ENCODE peak calls at places on chromosomes 7 and 10, in four cellular contexts. Z, O, K and E are unnamed samples.

GRCh38 chr7:20217193-20217948 is at the start of gene MACC1:
- DNase-seq in K (no peak), O (peak; percentile 89), Z (no peak), E (peak; percentile 78)

GRCh38 chr7:53350241-53350640 is 314.8 kb downstream of the POM121L12 start:
- DNase-seq in Z (no peak), O (no peak), K (no peak), E (no peak)

GRCh38 chr10:118926018-118926417 is 103.5 kb upstream of the NANOS1 start:
- DNase-seq in O (no peak), K (no peak), Z (no peak), E (no peak)

GRCh38 chr7:40827217-40828085 is 692.6 kb downstream of the SUGCT start:
- DNase-seq in O (no peak), K (no peak), Z (no peak), E (no peak)

GRCh38 chr7:110590415-110590814 is 500.5 kb upstream of the LRRN3 start:
- DNase-seq in K (no peak), Z (no peak), O (no peak), E (no peak)

GRCh38 chr7:135659159-135659837 is 3.0 kb upstream of the STMP1 start:
- DNase-seq in O (no peak), K (no peak), Z (peak; percentile 39), E (no peak)

GRCh38 chr7:16171928-16172327 is 249.4 kb downstream of the CRPPA start:
- DNase-seq in O (no peak), Z (peak; percentile 7), K (no peak), E (no peak)

GRCh38 chr7:17781491-17782215 is 158.6 kb downstream of the SNX13 start:
- DNase-seq in K (no peak), O (no peak), Z (peak; percentile 90), E (no peak)

GRCh38 chr10:6213257-6213905 is 10.6 kb downstream of the PFKFB3 start:
- DNase-seq in O (no peak), Z (no peak), K (no peak), E (no peak)

GRCh38 chr7:127717502-127718125 is 65.6 kb downstream of the SND1 start:
- DNase-seq in Z (peak; percentile 17), K (no peak), O (no peak), E (no peak)

GRCh38 chr10:45373003-45373782 is 823 bp upstream of the ALOX5 start:
- DNase-seq in Z (no peak), O (peak; percentile 89), K (no peak), E (no peak)

GRCh38 chr10:79299397-79300370 is 47.6 kb upstream of the PPIF start:
- DNase-seq in Z (peak; percentile 90), O (no peak), K (no peak), E (no peak)

GRCh38 chr10:128594688-128595087 is 468.5 kb upstream of the MKI67 start:
- DNase-seq in O (no peak), Z (no peak), K (no peak), E (no peak)

GRCh38 chr10:5094265-5095205 is at the start of gene AKR1C3:
- DNase-seq in Z (peak; percentile 65), O (no peak), K (no peak), E (no peak)

GRCh38 chr7:138943061-138943460 is 38.1 kb downstream of the KIAA1549 start:
- DNase-seq in K (no peak), O (no peak), Z (no peak), E (no peak)

GRCh38 chr7:90747521-90747920 is 151.4 kb downstream of the CDK14 start:
- DNase-seq in O (no peak), Z (no peak), K (no peak), E (no peak)

GRCh38 chr7:143117395-143117794 is 14.5 kb upstream of the PIP start:
- DNase-seq in O (no peak), K (no peak), Z (no peak), E (no peak)

GRCh38 chr10:70106958-70107791 is 25.4 kb downstream of the AIFM2 start:
- DNase-seq in K (no peak), O (peak; percentile 52), Z (no peak), E (no peak)

GRCh38 chr10:94065344-94065743 is 71.6 kb downstream of the PLCE1 start:
- DNase-seq in K (no peak), O (no peak), Z (peak; percentile 9), E (no peak)

GRCh38 chr7:123537026-123537642 is 2.7 kb upstream of the IQUB start:
- DNase-seq in K (no peak), Z (peak; percentile 22), O (no peak), E (no peak)

GRCh38 chr7:126157391-126157790 is 1095.3 kb downstream of the GRM8 start:
- DNase-seq in K (no peak), Z (no peak), O (no peak), E (no peak)

GRCh38 chr7:130695840-130696239 is 9.5 kb upstream of the TSGA13 start:
- DNase-seq in K (no peak), Z (peak; percentile 45), O (no peak), E (no peak)

GRCh38 chr7:18356195-18356645 is 139.3 kb upstream of the HDAC9 start:
- DNase-seq in Z (peak; percentile 28), O (no peak), K (no peak), E (no peak)

GRCh38 chr10:31757831-31758230 is 170.8 kb downstream of the ARHGAP12 start:
- DNase-seq in O (no peak), K (no peak), Z (no peak), E (no peak)

GRCh38 chr10:91796332-91797076 is 1.7 kb upstream of the TNKS2 start:
- DNase-seq in K (no peak), Z (no peak), O (peak; percentile 89), E (peak; percentile 57)

GRCh38 chr7:28036748-28037147 is 143.8 kb downstream of the JAZF1 start:
- DNase-seq in Z (no peak), O (no peak), K (no peak), E (no peak)

GRCh38 chr10:125710267-125710563 is 9.3 kb upstream of the EDRF1 start:
- DNase-seq in O (no peak), Z (no peak), K (no peak), E (no peak)

GRCh38 chr7:2794836-2795636 is 49.1 kb downstream of the GNA12 start:
- DNase-seq in K (no peak), Z (no peak), O (no peak), E (no peak)

DNA sequence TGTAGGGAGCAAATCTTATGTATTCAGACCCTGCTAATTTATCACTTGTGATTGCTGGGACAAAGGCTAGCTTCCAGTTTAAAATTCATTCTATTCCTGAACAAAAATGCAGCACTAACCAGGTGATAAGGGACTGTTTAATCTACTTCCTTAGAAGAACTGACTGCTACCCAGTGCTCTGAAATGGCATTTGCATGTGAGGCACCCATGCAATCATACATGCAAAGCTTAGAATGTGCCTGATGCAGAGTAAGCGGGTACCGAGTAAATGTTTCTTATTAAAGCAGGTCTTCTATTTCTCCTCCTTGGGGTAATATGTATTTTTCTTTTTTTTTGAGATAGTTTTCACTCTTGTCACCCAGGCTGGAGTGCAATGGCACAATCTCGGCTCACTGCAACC is 54.5 kb downstream of the NEURL1 start:
- DNase-seq in K (no peak), Z (no peak), O (no peak), E (no peak)
- H3K4me1 ChIP-seq in K (no peaks in the 10 kb centered on the region), Z (peaks cover 2% of the 10 kb centered on the region), O (peaks cover 5% of the 10 kb centered on the region), E (peaks cover 26% of the 10 kb centered on the region)

DNA sequence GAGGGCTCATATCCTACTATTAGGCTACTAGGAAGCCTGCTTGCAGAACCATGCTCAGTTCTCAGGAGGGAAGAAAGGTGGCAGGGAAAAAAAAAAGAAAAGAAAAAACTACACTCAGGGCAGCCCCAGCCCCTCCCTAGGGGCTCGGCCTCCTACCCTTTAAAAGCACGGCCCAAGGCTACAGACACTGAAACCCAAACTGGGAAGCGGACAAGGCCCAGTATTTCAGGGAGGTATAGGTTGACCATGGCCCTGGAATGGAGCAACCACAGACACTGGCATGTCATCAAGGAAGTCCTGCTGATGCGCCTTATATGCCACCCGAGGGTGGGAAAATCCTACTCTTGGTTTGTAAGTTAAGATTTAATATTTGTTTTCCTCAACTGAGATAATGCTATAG is 50.8 kb downstream of the DLG5 start:
- DNase-seq in Z (no peak), O (no peak), K (no peak), E (no peak)
- H3K4me1 ChIP-seq in Z (peaks cover 25% of the 10 kb centered on the region), O (peaks cover 20% of the 10 kb centered on the region), K (no peaks in the 10 kb centered on the region), E (peaks cover 58% of the 10 kb centered on the region)

GRCh38 chr10:43865275-43866135 is 216.8 kb upstream of the ZNF32 start:
- DNase-seq in O (no peak), K (no peak), Z (no peak), E (no peak)
- H3K4me1 ChIP-seq in O (no peaks in the 10 kb centered on the region), K (no peaks in the 10 kb centered on the region), Z (peaks cover 34% of the 10 kb centered on the region), E (peaks cover 31% of the 10 kb centered on the region)

DNA sequence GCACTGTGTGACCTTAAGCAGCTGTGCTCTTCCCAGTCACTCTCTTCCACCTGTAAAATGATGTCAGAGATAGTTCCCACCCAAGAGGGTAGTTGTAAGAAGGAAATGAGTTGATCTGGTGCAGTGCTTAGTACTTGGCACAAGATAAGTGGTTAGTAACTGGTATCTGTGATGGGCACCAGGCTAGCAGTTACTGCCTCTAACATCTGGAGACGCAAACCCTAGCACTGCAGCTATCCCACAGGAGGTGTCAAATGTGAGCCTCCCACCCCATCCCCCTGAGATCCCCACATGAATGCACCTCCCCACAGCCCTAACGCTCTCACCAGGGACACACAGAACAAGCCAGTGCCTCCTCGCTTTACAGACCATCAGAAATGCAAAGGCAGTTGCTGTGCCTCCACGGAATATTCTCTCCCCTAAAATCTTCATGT is 72.0 kb downstream of the KCNMA1 start:
- DNase-seq in Z (no peak), O (no peak), K (no peak), E (no peak)
- H3K4me1 ChIP-seq in Z (peaks cover 14% of the 10 kb centered on the region), O (no peaks in the 10 kb centered on the region), K (no peaks in the 10 kb centered on the region), E (peaks cover 27% of the 10 kb centered on the region)

GRCh38 chr10:116767235-116767634 is 24.9 kb upstream of the HSPA12A start:
- DNase-seq in K (no peak), O (no peak), Z (no peak), E (no peak)
- H3K4me1 ChIP-seq in K (no peaks in the 10 kb centered on the region), O (no peaks in the 10 kb centered on the region), Z (peaks cover 21% of the 10 kb centered on the region), E (no peaks in the 10 kb centered on the region)

GRCh38 chr7:105797652-105798051 is 78.7 kb downstream of the ATXN7L1 start:
- DNase-seq in K (no peak), O (no peak), Z (no peak), E (no peak)
- H3K4me1 ChIP-seq in K (no peaks in the 10 kb centered on the region), O (no peaks in the 10 kb centered on the region), Z (peaks cover 32% of the 10 kb centered on the region), E (peaks cover 52% of the 10 kb centered on the region)